ENCODE peak calls at places on chromosomes 5 and 9, in nine cellular contexts. One of them, this sample, is unnamed.

GRCh38 chr9:27339661-27340295 is 42.8 kb upstream of the EQTN start:
- DNase-seq in amygdala: no peak
- DNase-seq in T-helper 2 cell: no peak
- DNase-seq in substantia nigra: no peak
- DNase-seq in B cell: no peak
- DNase-seq in tibial artery: peak
- DNase-seq in RPMI7951: no peak
- DNase-seq in left ventricle myocardium inferior: no peak
- DNase-seq in COLO829: no peak
- DNase-seq in this sample: no peak

GRCh38 chr9:113573303-113573958 is 109.9 kb downstream of the RGS3 start:
- DNase-seq in amygdala: no peak
- DNase-seq in T-helper 2 cell: no peak
- DNase-seq in substantia nigra: no peak
- DNase-seq in B cell: no peak
- DNase-seq in tibial artery: peak
- DNase-seq in RPMI7951: peak
- DNase-seq in left ventricle myocardium inferior: peak
- DNase-seq in COLO829: no peak
- DNase-seq in this sample: no peak

GRCh38 chr9:91486699-91487497 is 63.3 kb upstream of the NFIL3 start:
- DNase-seq in amygdala: no peak
- DNase-seq in T-helper 2 cell: no peak
- DNase-seq in substantia nigra: no peak
- DNase-seq in B cell: no peak
- DNase-seq in tibial artery: no peak
- DNase-seq in RPMI7951: no peak
- DNase-seq in left ventricle myocardium inferior: no peak
- DNase-seq in COLO829: no peak
- DNase-seq in this sample: no peak

GRCh38 chr5:156402387-156402921 is 75.5 kb downstream of the SGCD start:
- DNase-seq in amygdala: no peak
- DNase-seq in T-helper 2 cell: peak
- DNase-seq in substantia nigra: no peak
- DNase-seq in B cell: peak
- DNase-seq in tibial artery: no peak
- DNase-seq in RPMI7951: peak
- DNase-seq in left ventricle myocardium inferior: no peak
- DNase-seq in COLO829: no peak
- DNase-seq in this sample: peak

GRCh38 chr9:108889649-108890067 is 27.6 kb downstream of the ACTL7A start:
- DNase-seq in amygdala: no peak
- DNase-seq in T-helper 2 cell: no peak
- DNase-seq in substantia nigra: no peak
- DNase-seq in B cell: no peak
- DNase-seq in tibial artery: no peak
- DNase-seq in RPMI7951: peak
- DNase-seq in left ventricle myocardium inferior: no peak
- DNase-seq in COLO829: peak
- DNase-seq in this sample: no peak

GRCh38 chr9:134601764-134602163 is 39.8 kb upstream of the COL5A1 start:
- DNase-seq in amygdala: no peak
- DNase-seq in T-helper 2 cell: no peak
- DNase-seq in substantia nigra: no peak
- DNase-seq in B cell: no peak
- DNase-seq in tibial artery: no peak
- DNase-seq in RPMI7951: peak
- DNase-seq in left ventricle myocardium inferior: no peak
- DNase-seq in COLO829: no peak
- DNase-seq in this sample: no peak

GRCh38 chr5:61817472-61818326 is 485.6 kb downstream of the ZSWIM6 start:
- DNase-seq in amygdala: no peak
- DNase-seq in T-helper 2 cell: no peak
- DNase-seq in substantia nigra: peak
- DNase-seq in B cell: no peak
- DNase-seq in tibial artery: peak
- DNase-seq in RPMI7951: peak
- DNase-seq in left ventricle myocardium inferior: peak
- DNase-seq in COLO829: peak
- DNase-seq in this sample: peak

GRCh38 chr5:41510176-41510831 is at the start of gene PLCXD3:
- DNase-seq in amygdala: no peak
- DNase-seq in T-helper 2 cell: no peak
- DNase-seq in substantia nigra: peak
- DNase-seq in B cell: no peak
- DNase-seq in tibial artery: peak
- DNase-seq in RPMI7951: no peak
- DNase-seq in left ventricle myocardium inferior: peak
- DNase-seq in COLO829: no peak
- DNase-seq in this sample: no peak

GRCh38 chr9:126499005-126499910 is 114.5 kb upstream of the LMX1B start:
- DNase-seq in amygdala: no peak
- DNase-seq in T-helper 2 cell: peak
- DNase-seq in substantia nigra: peak
- DNase-seq in B cell: peak
- DNase-seq in tibial artery: no peak
- DNase-seq in RPMI7951: peak
- DNase-seq in left ventricle myocardium inferior: no peak
- DNase-seq in COLO829: peak
- DNase-seq in this sample: no peak